ENCODE peak calls at places on chromosomes 5 and 9, in eight cellular contexts. A is HCT116; F is CD4-positive, alpha-beta T cell; J is left colon; P is activated CD4-positive, CD25-positive, alpha-beta regulatory T cell treated with anti-CD3 and anti-CD28 coated beads, Interleukin-2, amount 50 U/mL, for 72 hours; L is left cardiac atrium; G is naive thymus-derived CD8-positive, alpha-beta T cell; Z is renal cortical epithelial cell. H is an unnamed sample.

GRCh38 chr9:4026925-4027324 is 272.9 kb downstream of the GLIS3 start:
- DNase-seq in G (no peak), A (no peak), F (no peak), L (no peak), P (no peak), Z (no peak), J (no peak), H (no peak)

GRCh38 chr9:125886365-125886764 is 139.2 kb downstream of the PBX3 start:
- DNase-seq in Z (no peak), F (no peak), P (no peak), A (no peak), J (no peak), G (no peak), L (no peak), H (no peak)

GRCh38 chr5:143290115-143290514 is 113.4 kb downstream of the NR3C1 start:
- DNase-seq in L (no peak), Z (no peak), J (no peak), F (no peak), G (no peak), P (no peak), A (no peak), H (no peak)

GRCh38 chr5:141734501-141735231 is 52.6 kb upstream of the ARAP3 start:
- DNase-seq in L (peak), F (peak), J (no peak), P (no peak), Z (peak), G (no peak), A (no peak), H (peak)

GRCh38 chr5:67154518-67155206 is 41.9 kb downstream of the CD180 start:
- DNase-seq in F (no peak), Z (no peak), P (no peak), A (no peak), G (no peak), L (no peak), J (no peak), H (no peak)

GRCh38 chr9:130789747-130790672 is 45.0 kb upstream of the ABL1 start:
- DNase-seq in F (no peak), A (no peak), L (no peak), G (no peak), P (no peak), J (no peak), Z (no peak), H (no peak)

GRCh38 chr9:123757960-123758359 is 172.0 kb downstream of the DENND1A start:
- DNase-seq in Z (no peak), F (no peak), P (no peak), J (no peak), A (no peak), L (no peak), G (no peak), H (no peak)

GRCh38 chr5:160567031-160567705 is 145.5 kb downstream of the PTTG1 start:
- DNase-seq in A (no peak), L (no peak), G (no peak), J (no peak), Z (no peak), F (no peak), P (no peak), H (no peak)

GRCh38 chr9:127273350-127273749 is 8.8 kb downstream of the GARNL3 start:
- DNase-seq in J (no peak), P (no peak), F (no peak), G (no peak), L (no peak), A (no peak), Z (no peak), H (no peak)

GRCh38 chr9:137441289-137441934 is at the start of gene ENTPD8:
- DNase-seq in L (peak), F (no peak), Z (no peak), P (no peak), G (peak), A (no peak), J (peak), H (peak)

GRCh38 chr9:96460470-96460869 is 10.5 kb downstream of the HABP4 start:
- DNase-seq in Z (no peak), L (no peak), P (no peak), A (no peak), J (no peak), F (no peak), G (no peak), H (no peak)

GRCh38 chr9:80649001-80649420 is 1040.3 kb downstream of the TLE1 start:
- DNase-seq in G (no peak), L (peak), P (no peak), Z (peak), A (no peak), F (no peak), J (no peak), H (no peak)

GRCh38 chr5:172283020-172283861 is at the start of gene UBTD2:
- DNase-seq in Z (peak), P (peak), G (peak), F (peak), L (peak), A (no peak), J (peak), H (peak)

GRCh38 chr9:109014267-109015025 is 1.1 kb upstream of the CTNNAL1 start:
- DNase-seq in J (peak), F (no peak), P (no peak), A (no peak), G (no peak), Z (peak), L (peak), H (peak)

GRCh38 chr5:638501-639252 is 26.5 kb downstream of the CEP72 start:
- DNase-seq in Z (no peak), J (no peak), P (no peak), G (no peak), L (no peak), F (no peak), A (no peak), H (no peak)

GRCh38 chr5:180127682-180128670 is 56.4 kb upstream of the RNF130 start:
- DNase-seq in F (no peak), G (peak), Z (no peak), P (no peak), A (no peak), J (no peak), L (no peak), H (peak)

GRCh38 chr9:16343249-16344237 is 526.9 kb downstream of the BNC2 start:
- DNase-seq in F (no peak), G (no peak), A (no peak), P (no peak), L (no peak), Z (no peak), J (no peak), H (no peak)

GRCh38 chr9:69427286-69427685 is 102.3 kb downstream of the ENTREP1 start:
- DNase-seq in G (no peak), J (no peak), L (no peak), F (no peak), Z (no peak), A (no peak), P (no peak), H (no peak)

GRCh38 chr9:90099262-90099982 is 494.6 kb downstream of the GADD45G start:
- DNase-seq in A (no peak), F (no peak), G (no peak), J (no peak), Z (peak), L (no peak), P (no peak), H (peak)

GRCh38 chr9:73116030-73116429 is 35.6 kb upstream of the ANXA1 start:
- DNase-seq in J (no peak), A (no peak), F (no peak), P (no peak), Z (peak), L (no peak), G (no peak), H (no peak)

GRCh38 chr5:11602298-11602697 is 301.9 kb downstream of the CTNND2 start:
- DNase-seq in A (no peak), J (no peak), P (no peak), L (no peak), Z (no peak), G (no peak), F (no peak), H (no peak)

GRCh38 chr9:89844535-89844934 is 239.7 kb downstream of the GADD45G start:
- DNase-seq in Z (no peak), J (no peak), F (no peak), G (no peak), A (no peak), L (no peak), P (no peak), H (no peak)

GRCh38 chr9:137054932-137055384 is 1.1 kb upstream of the ENTPD2 start:
- DNase-seq in G (no peak), F (no peak), Z (no peak), J (no peak), P (no peak), A (no peak), L (no peak), H (no peak)

GRCh38 chr9:32487981-32488380 is 38.0 kb downstream of the RIGI start:
- DNase-seq in J (no peak), G (no peak), P (no peak), L (no peak), A (no peak), F (no peak), Z (no peak), H (no peak)

GRCh38 chr5:173315495-173316352 is 12.5 kb downstream of the STC2 start:
- DNase-seq in L (peak), F (no peak), J (no peak), P (no peak), Z (peak), A (no peak), G (no peak), H (peak)

GRCh38 chr5:170429014-170429413 is 39.8 kb upstream of the KCNMB1 start:
- DNase-seq in L (no peak), Z (peak), G (no peak), P (no peak), J (no peak), F (no peak), A (no peak), H (peak)

GRCh38 chr9:38024036-38024681 is 44.9 kb downstream of the SHB start:
- DNase-seq in P (no peak), G (no peak), L (peak), J (peak), Z (peak), F (no peak), A (no peak), H (no peak)

GRCh38 chr5:174454464-174454863 is 269.9 kb upstream of the MSX2 start:
- DNase-seq in P (no peak), Z (no peak), L (no peak), F (no peak), G (no peak), A (no peak), J (no peak), H (no peak)

GRCh38 chr5:1637639-1638481 is 114.1 kb upstream of the LPCAT1 start:
- DNase-seq in P (peak), Z (no peak), F (no peak), G (no peak), J (no peak), L (no peak), A (no peak), H (peak)

GRCh38 chr5:135887447-135887864 is 8.2 kb downstream of the IL9 start:
- DNase-seq in G (peak), F (peak), L (peak), J (peak), A (peak), P (peak), Z (peak), H (peak)

GRCh38 chr5:32709789-32710334 is 1.3 kb upstream of the NPR3 start:
- DNase-seq in L (peak), Z (peak), F (peak), A (peak), P (peak), J (peak), G (no peak), H (peak)

GRCh38 chr5:1500411-1501091 is 23.2 kb downstream of the LPCAT1 start:
- DNase-seq in J (no peak), P (no peak), F (no peak), G (no peak), L (peak), Z (no peak), A (no peak), H (no peak)